ENCODE peak calls at places on chromosomes 2 and 18, in five cellular contexts. S, J, T, U and V are unnamed samples.

GRCh38 chr18:43934322-43935050 is 657.2 kb upstream of the SYT4 start:
- DNase-seq in U (no peak), S (no peak), T (no peak), J (no peak), V (no peak)

GRCh38 chr2:64595397-64596160 is 58.1 kb downstream of the SERTAD2 start:
- DNase-seq in U (no peak), J (no peak), T (no peak), S (no peak), V (no peak)

GRCh38 chr2:26652361-26653041 is 11.3 kb upstream of the CIB4 start:
- DNase-seq in T (no peak), J (peak; percentile 59), U (no peak), S (peak; percentile 67), V (no peak)

GRCh38 chr2:120314656-120315366 is 31.1 kb upstream of the INHBB start:
- DNase-seq in U (no peak), S (no peak), J (peak; percentile 47), T (no peak), V (no peak)

GRCh38 chr2:229752970-229753729 is 38.8 kb upstream of the DNER start:
- DNase-seq in J (no peak), S (no peak), U (no peak), T (no peak), V (no peak)

GRCh38 chr18:59783138-59783537 is 85.9 kb upstream of the CCBE1 start:
- DNase-seq in J (no peak), T (no peak), S (no peak), U (no peak), V (no peak)

GRCh38 chr2:57333221-57333620 is 713.4 kb upstream of the VRK2 start:
- DNase-seq in U (no peak), J (no peak), T (no peak), S (no peak), V (no peak)

GRCh38 chr18:64171576-64171975 is 22.7 kb upstream of the LINC00305 start:
- DNase-seq in T (no peak), J (no peak), U (no peak), S (no peak), V (no peak)

GRCh38 chr2:166138144-166138543 is 10.3 kb upstream of the SCN1A start:
- DNase-seq in S (no peak), J (no peak), U (no peak), T (no peak), V (no peak)
- TF ChIP-seq EP300 in S (no peak), J (no peak), U (no peak), T (no peak), V (no peak)

GRCh38 chr2:102159295-102159694 is 16.7 kb downstream of the IL1R1 start:
- DNase-seq in T (no peak), S (no peak), U (no peak), J (no peak), V (no peak)

GRCh38 chr2:102154364-102154763 is 11.8 kb downstream of the IL1R1 start:
- DNase-seq in U (no peak), S (no peak), J (no peak), T (no peak), V (no peak)

GRCh38 chr2:102155131-102155702 is 12.7 kb downstream of the IL1R1 start:
- DNase-seq in U (no peak), T (no peak), S (no peak), J (no peak), V (no peak)

GRCh38 chr2:102158336-102158735 is 15.8 kb downstream of the IL1R1 start:
- DNase-seq in T (no peak), S (no peak), U (no peak), J (no peak), V (no peak)

DNA sequence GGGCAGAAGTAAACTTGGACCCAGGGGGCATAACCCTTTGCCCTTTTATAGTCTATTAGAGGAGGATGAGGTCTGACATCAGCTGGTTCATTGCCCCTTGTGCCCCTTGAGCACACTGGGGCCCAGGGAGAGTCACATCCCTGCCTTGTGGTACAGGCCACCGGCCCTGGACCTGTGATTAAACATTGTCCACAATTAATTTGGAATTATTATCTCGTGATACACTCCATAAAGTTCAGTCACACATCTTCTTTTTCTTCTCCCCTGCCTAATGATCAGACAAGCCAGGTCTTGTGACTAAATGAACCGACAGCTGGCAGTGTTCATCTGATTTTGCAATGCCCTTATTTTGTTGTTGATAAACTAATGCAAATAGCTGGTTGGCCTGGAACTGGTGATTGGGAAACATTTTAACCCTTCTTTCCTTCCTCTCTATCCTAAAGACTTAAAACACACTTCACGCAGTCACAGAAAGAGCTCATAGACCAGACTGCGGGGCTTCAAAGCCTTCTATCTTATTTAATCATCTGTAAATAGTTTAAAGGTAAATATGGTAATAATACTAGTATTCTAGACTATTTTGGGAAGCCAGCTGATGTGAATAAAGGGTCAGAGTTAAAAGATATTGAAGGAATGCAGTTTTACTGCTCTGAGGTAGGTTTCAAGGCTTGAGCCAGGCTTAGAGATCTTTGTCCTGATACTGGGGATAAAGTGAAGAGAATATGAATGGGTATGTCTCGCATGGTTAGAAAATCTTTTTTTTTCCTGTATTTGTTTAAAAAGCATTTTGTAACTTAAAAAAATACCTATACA is 13.4 kb downstream of the IL1R1 start:
- DNase-seq in U (no peak), S (no peak), T (no peak), J (no peak), V (no peak)
- TF ChIP-seq EP300 in U (no peak), S (no peak), T (peak; percentile 75), J (no peak), V (peak; percentile 47)

DNA sequence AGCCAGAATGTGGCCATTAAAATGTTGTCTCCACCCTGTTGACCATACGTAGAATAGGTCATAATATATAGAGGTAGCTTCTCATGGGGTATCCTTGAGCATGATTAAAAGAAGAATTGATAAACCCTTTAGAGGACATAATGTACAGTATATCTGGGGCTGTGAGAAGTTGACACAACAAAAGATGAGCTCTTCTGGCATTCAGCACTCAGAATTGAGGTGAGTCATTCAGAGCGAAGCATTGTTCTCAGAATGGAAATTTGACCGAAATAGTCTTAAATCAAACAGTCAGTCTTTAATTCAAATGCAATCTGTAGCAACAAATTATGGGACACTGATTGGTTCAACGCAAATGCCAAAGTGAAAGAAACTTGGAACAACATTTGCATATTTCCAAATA is 47.3 kb downstream of the CTAGE1 start:
- DNase-seq in J (no peak), S (no peak), U (no peak), T (no peak), V (no peak)
- TF ChIP-seq EP300 in J (no peak), S (no peak), U (no peak), T (no peak), V (no peak)

DNA sequence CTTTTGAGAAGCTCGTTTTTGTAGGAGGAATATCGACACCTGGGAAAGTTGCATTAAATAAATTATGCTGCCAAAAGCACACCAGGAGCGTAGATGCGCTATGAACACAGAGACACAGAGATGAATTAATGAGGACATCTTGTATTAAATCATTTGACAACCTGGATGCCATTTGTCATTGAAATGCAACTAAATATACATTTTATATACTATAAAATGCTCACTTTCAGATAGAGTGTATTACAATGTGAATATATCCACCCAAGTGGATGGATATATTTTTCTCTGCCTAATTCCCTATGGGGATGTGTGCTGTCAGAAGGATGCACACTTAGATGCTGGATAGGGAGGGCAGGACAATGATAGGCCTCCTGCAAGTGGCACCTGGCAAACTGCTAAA is 426.2 kb downstream of the RIT2 start:
- DNase-seq in J (no peak), T (no peak), S (no peak), U (no peak), V (no peak)
- TF ChIP-seq EP300 in J (no peak), T (no peak), S (no peak), U (no peak), V (no peak)

DNA sequence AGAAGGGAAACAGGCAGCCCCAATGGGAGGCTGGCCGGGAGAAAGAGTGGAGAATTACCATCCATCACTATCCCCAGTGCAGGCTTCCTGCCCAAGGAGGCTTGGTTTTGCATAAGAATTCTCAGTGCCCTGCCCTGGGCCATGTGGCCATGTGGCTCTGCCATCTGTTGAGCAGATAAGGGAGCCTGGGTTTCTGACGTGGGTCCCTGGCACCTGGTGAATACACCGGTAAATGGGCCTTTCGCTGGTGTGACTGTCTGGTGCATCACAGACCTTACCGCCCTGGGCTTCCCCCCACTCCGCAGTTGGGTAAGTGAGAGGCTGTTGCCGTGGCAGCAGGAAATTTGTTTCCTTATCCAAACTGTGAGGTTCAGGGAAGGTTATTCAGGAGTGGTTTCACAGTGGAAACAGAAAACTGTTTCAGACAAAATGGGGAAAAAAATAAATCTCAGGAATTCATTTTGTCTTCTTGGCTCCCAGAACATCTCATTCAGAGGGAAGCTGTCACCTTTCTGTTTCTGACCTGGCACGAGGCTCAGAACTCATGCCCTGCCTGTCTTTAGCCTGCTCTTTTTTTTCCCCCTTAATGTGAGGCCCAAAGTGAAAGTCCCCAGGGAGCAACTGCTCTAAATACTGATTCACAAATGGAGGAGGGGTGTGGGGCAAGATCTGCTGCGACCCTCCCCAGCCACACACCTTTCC is 54.7 kb upstream of the TMEM163 start:
- DNase-seq in S (no peak), U (no peak), J (no peak), T (no peak), V (no peak)
- TF ChIP-seq EP300 in S (no peak), U (no peak), J (no peak), T (no peak), V (no peak)

GRCh38 chr18:75208836-75209128 is 157 bp downstream of the PTGR3 start:
- DNase-seq in S (no peak), T (no peak), U (no peak), J (no peak), V (peak; percentile 92)
- TF ChIP-seq EP300 in S (no peak), T (no peak), U (no peak), J (no peak), V (no peak)

DNA sequence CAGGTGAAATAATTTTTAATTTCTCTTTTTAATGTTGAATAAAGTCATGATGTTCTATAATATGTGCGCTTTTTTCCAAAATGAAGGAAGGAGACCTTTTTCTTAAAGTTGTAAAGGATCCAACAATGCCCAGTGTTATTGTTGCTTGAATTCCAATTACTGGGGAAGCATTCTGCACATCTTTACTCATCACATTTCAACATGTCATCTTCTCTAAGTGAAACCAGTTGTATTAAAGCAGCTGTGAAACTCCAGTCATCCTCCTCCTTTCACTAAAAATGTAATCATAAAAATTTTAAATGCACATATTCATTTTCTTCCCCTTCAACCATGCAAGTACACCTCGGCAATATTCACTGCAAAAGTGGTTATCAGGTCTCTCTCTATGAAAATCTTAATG is 722.7 kb downstream of the TSN start:
- DNase-seq in U (no peak), J (no peak), S (no peak), T (no peak), V (no peak)
- TF ChIP-seq EP300 in U (no peak), J (no peak), S (no peak), T (no peak), V (no peak)

DNA sequence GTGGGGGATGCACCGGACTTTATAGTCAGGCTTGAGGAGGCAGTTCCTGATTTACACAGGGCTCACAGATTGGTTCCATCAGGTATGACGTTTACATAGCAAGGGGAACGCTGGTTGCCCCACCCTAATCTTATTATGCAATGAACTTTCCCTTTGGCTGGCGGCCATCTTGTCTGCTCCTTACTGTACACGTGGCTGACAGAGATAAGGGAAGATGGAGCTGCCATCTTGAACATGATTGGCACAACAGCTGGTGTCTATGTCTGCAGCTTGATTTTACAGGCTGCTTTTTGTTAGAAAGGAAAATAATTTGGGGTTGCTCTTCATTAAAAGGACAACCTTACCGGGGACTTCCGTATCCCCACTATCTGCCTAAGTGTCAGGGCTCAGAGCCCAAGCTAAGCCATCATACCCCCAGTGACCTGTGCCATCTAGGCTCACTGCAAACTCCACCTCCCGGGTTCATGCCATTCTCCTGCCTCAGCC is 33.5 kb upstream of the ATG16L1 start:
- DNase-seq in U (no peak), T (no peak), S (no peak), J (no peak), V (no peak)
- TF ChIP-seq EP300 in U (no peak), T (no peak), S (no peak), J (no peak), V (no peak)